ENCODE peak calls at places on chromosomes 3 and 15, in four cellular contexts. F, T, K and A are unnamed samples.

GRCh38 chr15:66706225-66706732 is 4.2 kb downstream of the SMAD6 start:
- DNase-seq in K (no peak), F (peak; percentile 35), T (peak; percentile 62), A (peak; percentile 53)

GRCh38 chr15:90400759-90401314 is 12.8 kb downstream of the IQGAP1 start:
- DNase-seq in F (peak; percentile 53), T (no peak), K (no peak), A (no peak)

GRCh38 chr3:38142959-38143358 is 4.5 kb downstream of the MYD88 start:
- DNase-seq in F (no peak), K (no peak), T (no peak), A (no peak)

GRCh38 chr3:11168406-11168805 is 14.1 kb downstream of the HRH1 start:
- DNase-seq in K (no peak), T (no peak), F (no peak), A (no peak)

GRCh38 chr3:115148142-115148790 is 1.2 kb upstream of the ZBTB20 start:
- DNase-seq in T (no peak), K (no peak), F (no peak), A (no peak)

GRCh38 chr3:83226751-83227150 is 1465.3 kb upstream of the GBE1 start:
- DNase-seq in K (no peak), F (no peak), T (no peak), A (no peak)

GRCh38 chr3:55554621-55555020 is 67.5 kb upstream of the WNT5A start:
- DNase-seq in F (no peak), K (no peak), T (no peak), A (no peak)

GRCh38 chr15:53976844-53977392 is 1.3 kb upstream of the UNC13C start:
- DNase-seq in T (no peak), F (no peak), K (peak; percentile 7), A (peak; percentile 40)

GRCh38 chr3:190537131-190537530 is 23.2 kb downstream of the IL1RAP start:
- DNase-seq in F (no peak), T (no peak), K (no peak), A (no peak)

GRCh38 chr15:75176404-75176761 is 25.3 kb upstream of the C15orf39 start:
- DNase-seq in T (no peak), K (no peak), F (no peak), A (no peak)

GRCh38 chr3:47641739-47642138 is 63.1 kb upstream of the CSPG5 start:
- DNase-seq in T (no peak), F (no peak), K (no peak), A (no peak)

GRCh38 chr15:51356147-51356546 is 14.7 kb downstream of the GLDN start:
- DNase-seq in T (no peak), F (no peak), K (no peak), A (no peak)

GRCh38 chr3:184077881-184078280 is 19.0 kb upstream of the HTR3E start:
- DNase-seq in F (no peak), T (no peak), K (no peak), A (no peak)
- TF ChIP-seq CTCF in F (no peak), T (no peak), K (no peak), A (no peak)

GRCh38 chr3:178444416-178444815 is 91.8 kb upstream of the KCNMB2 start:
- DNase-seq in K (no peak), T (no peak), F (no peak), A (no peak)

GRCh38 chr3:178439504-178439903 is 96.7 kb upstream of the KCNMB2 start:
- DNase-seq in K (no peak), T (no peak), F (no peak), A (no peak)

GRCh38 chr3:178446054-178446453 is 90.2 kb upstream of the KCNMB2 start:
- DNase-seq in K (no peak), T (no peak), F (no peak), A (no peak)

GRCh38 chr3:178445139-178445538 is 91.1 kb upstream of the KCNMB2 start:
- DNase-seq in K (no peak), T (no peak), F (no peak), A (no peak)

GRCh38 chr3:178443634-178444033 is 92.6 kb upstream of the KCNMB2 start:
- DNase-seq in F (no peak), K (no peak), T (no peak), A (no peak)
- TF ChIP-seq CTCF in F (peak; percentile 44), K (no peak), T (no peak), A (no peak)

DNA sequence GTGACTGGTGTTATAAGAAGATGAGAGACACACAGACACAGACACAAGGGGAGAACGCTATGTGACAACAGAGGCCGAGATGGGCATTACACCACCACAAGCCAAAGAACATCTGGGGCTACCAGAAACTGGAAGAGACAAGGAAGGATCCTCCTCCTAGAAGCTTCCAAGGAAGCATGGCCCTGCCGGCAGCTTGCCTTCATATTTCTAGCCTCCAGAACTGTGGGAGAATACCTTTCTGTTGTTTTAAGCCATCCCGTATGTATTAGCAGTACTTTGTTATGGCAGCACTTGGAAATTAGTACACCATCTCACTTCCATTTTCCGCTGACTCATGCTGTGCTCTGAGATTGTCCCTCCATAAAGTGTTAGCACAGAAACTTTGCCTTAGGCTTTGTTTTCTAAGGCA is 38.7 kb upstream of the CA12 start:
- DNase-seq in T (peak; percentile 16), K (no peak), F (no peak), A (no peak)
- TF ChIP-seq CTCF in T (no peak), K (no peak), F (no peak), A (no peak)

GRCh38 chr3:33796137-33796536 is 2.3 kb upstream of the PDCD6IP start:
- DNase-seq in K (no peak), T (no peak), F (no peak), A (no peak)

GRCh38 chr3:33803252-33803651 is 4.8 kb downstream of the PDCD6IP start:
- DNase-seq in F (no peak), K (no peak), T (no peak), A (no peak)

GRCh38 chr3:33798113-33798417 is 365 bp upstream of the PDCD6IP start:
- DNase-seq in K (no peak), F (peak; percentile 17), T (no peak), A (no peak)

GRCh38 chr3:33799202-33799551 is 747 bp downstream of the PDCD6IP start:
- DNase-seq in T (no peak), K (no peak), F (no peak), A (no peak)

DNA sequence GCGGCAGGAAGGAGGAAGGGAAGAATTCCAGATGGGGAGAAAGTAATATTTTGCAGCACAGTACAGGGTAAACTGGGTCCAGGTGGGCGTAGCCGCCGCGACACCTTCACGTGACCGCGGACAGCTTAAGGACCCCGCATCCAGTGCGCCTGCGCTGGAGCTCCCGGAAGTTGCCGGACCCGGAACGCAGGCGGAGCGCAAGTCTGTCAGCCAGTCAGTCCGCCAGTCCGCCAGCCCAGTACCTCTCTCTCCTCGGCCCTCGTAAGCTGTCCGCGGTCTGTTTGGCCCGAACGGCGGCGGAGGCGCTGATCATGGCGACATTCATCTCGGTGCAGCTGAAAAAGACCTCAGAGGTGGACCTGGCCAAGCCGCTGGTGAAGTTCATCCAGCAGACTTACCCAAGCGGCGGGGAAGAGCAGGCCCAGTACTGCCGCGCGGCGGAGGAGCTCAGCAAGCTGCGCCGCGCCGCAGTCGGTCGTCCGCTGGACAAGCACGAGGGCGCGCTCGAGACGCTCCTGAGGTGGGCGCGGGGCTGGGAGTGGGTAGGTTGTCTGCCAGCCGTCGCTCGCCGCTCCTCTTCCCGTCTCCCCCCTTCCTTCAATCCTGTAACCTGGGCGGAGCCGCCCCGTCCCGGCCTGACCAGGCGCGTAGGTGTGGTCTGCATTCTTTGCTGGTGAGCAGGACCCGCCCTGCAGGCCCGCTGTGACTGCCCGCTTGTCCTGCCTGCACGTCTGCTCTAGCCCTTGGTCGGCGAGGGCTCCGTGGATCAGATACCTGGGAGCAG is at the start of gene PDCD6IP:
- DNase-seq in F (peak; percentile 94), T (peak; percentile 95), K (peak; percentile 84), A (peak; percentile 90)
- TF ChIP-seq CTCF in F (peak; percentile 25), T (peak; percentile 6), K (peak; percentile 31), A (no peak)

GRCh38 chr3:182226995-182227394 is 515.3 kb downstream of the SOX2 start:
- DNase-seq in K (no peak), F (no peak), T (no peak), A (no peak)
- TF ChIP-seq CTCF in K (no peak), F (no peak), T (no peak), A (no peak)

DNA sequence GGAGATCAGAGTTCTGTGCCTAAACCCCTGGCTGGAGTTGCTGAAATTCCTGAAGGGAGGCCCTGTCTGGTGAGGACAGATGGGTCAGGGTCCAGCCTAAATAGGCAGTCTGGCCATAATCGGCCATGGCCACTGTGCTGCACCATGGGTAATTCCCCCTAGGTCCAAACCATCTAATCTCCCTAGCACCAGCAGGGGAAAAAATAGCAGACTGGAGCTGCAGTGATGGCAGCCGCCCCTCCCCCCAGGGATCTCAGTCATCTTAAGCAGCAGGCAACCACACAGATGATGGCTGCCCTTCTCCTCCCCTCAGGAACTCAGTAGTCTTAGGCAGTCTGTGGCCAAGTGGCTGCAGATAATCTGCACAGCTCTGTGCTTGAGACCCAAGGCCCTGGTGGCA is 68.4 kb upstream of the CD96 start:
- DNase-seq in K (no peak), T (no peak), F (no peak), A (no peak)
- TF ChIP-seq CTCF in K (no peak), T (no peak), F (no peak), A (no peak)

GRCh38 chr3:107272885-107273284 is 104.4 kb upstream of the CCDC54 start:
- DNase-seq in T (no peak), F (no peak), K (no peak), A (no peak)
- TF ChIP-seq CTCF in T (no peak), F (no peak), K (no peak), A (no peak)